ENCODE peak calls at places on chromosomes 11 and 22, in nine cellular contexts. W is IMR-90; Q is CD8-positive, alpha-beta T cell; J is cardiac muscle cell; N is esophagus squamous epithelium; M is mesendoderm; I is left ventricle myocardium inferior; X is PC-3; H is OCI-LY7. S is an unnamed sample.

GRCh38 chr11:69013009-69013951 is at the start of gene MRGPRF:
- DNase-seq in W (peak; percentile 91), Q (no peak), J (peak; percentile 74), N (no peak), M (peak; percentile 88), I (peak; percentile 92), X (peak; percentile 20), H (no peak), S (peak; percentile 87)

GRCh38 chr11:47186076-47186936 is at the start of gene PACSIN3:
- DNase-seq in W (peak; percentile 19), Q (no peak), J (peak; percentile 59), N (no peak), M (peak; percentile 73), I (peak; percentile 69), X (peak; percentile 63), H (no peak), S (peak; percentile 61)

GRCh38 chr11:62401781-62402180 is 17.1 kb upstream of the SCGB1A1 start:
- DNase-seq in W (no peak), Q (no peak), J (no peak), N (no peak), M (no peak), I (no peak), X (no peak), H (no peak), S (no peak)

GRCh38 chr11:8886332-8886731 is 24.7 kb upstream of the AKIP1 start:
- DNase-seq in W (peak; percentile 45), Q (no peak), J (peak; percentile 38), N (no peak), M (no peak), I (no peak), X (peak; percentile 48), H (no peak), S (no peak)

GRCh38 chr11:61007971-61008896 is 36.8 kb downstream of the CD6 start:
- DNase-seq in W (no peak), Q (peak; percentile 23), J (no peak), N (no peak), M (peak; percentile 88), I (no peak), X (no peak), H (no peak), S (no peak)

GRCh38 chr22:30251661-30252226 is 5.2 kb upstream of the LIF start:
- DNase-seq in W (peak; percentile 82), Q (no peak), J (peak; percentile 66), N (no peak), M (no peak), I (peak; percentile 45), X (peak; percentile 60), H (no peak), S (no peak)

GRCh38 chr11:97854357-97854756 is 1166.4 kb upstream of the CNTN5 start:
- DNase-seq in W (no peak), Q (no peak), J (no peak), N (no peak), M (peak; percentile 28), I (no peak), X (no peak), H (no peak), S (no peak)

GRCh38 chr22:30245985-30246901 is at the start of gene LIF:
- DNase-seq in W (peak; percentile 86), Q (peak; percentile 53), J (peak; percentile 69), N (no peak), M (peak; percentile 49), I (no peak), X (no peak), H (no peak), S (peak; percentile 52)

GRCh38 chr11:116533186-116533825 is 239.5 kb downstream of the BUD13 start:
- DNase-seq in W (no peak), Q (no peak), J (no peak), N (no peak), M (peak; percentile 23), I (no peak), X (no peak), H (no peak), S (no peak)

GRCh38 chr11:60748225-60748624 is 8.4 kb upstream of the MS4A15 start:
- DNase-seq in W (no peak), Q (no peak), J (no peak), N (no peak), M (no peak), I (no peak), X (no peak), H (no peak), S (no peak)

GRCh38 chr11:17563961-17564686 is 17.1 kb downstream of the OTOG start:
- DNase-seq in W (no peak), Q (no peak), J (no peak), N (no peak), M (no peak), I (no peak), X (no peak), H (no peak), S (no peak)

GRCh38 chr22:46463435-46464227 is 73.8 kb downstream of the CELSR1 start:
- DNase-seq in W (no peak), Q (no peak), J (no peak), N (no peak), M (no peak), I (no peak), X (no peak), H (peak; percentile 11), S (no peak)

GRCh38 chr22:48574776-48575566 is 1252.7 kb downstream of the BRD1 start:
- DNase-seq in W (no peak), Q (no peak), J (peak; percentile 9), N (no peak), M (peak; percentile 83), I (no peak), X (no peak), H (no peak), S (peak; percentile 12)

GRCh38 chr11:35615911-35616900 is 2.1 kb upstream of the FJX1 start:
- DNase-seq in W (peak; percentile 74), Q (no peak), J (peak; percentile 79), N (no peak), M (peak; percentile 37), I (no peak), X (peak; percentile 69), H (peak; percentile 58), S (no peak)

GRCh38 chr11:6440906-6441358 is at the start of gene HPX:
- DNase-seq in W (no peak), Q (no peak), J (peak; percentile 1), N (no peak), M (no peak), I (no peak), X (no peak), H (no peak), S (no peak)

GRCh38 chr11:62669420-62670161 is 1.9 kb upstream of the UQCC3 start:
- DNase-seq in W (no peak), Q (no peak), J (no peak), N (no peak), M (peak; percentile 52), I (no peak), X (peak; percentile 42), H (no peak), S (peak; percentile 57)

GRCh38 chr22:26777402-26777801 is 120.0 kb downstream of the MIAT start:
- DNase-seq in W (peak; percentile 5), Q (no peak), J (peak; percentile 25), N (no peak), M (peak; percentile 88), I (no peak), X (peak; percentile 5), H (no peak), S (no peak)
- H3K4me3 ChIP-seq in W (no peak overlapping the region), Q (no peak overlapping the region), J (no peak overlapping the region), N (no peak overlapping the region), M (no peak overlapping the region), I (no peak overlapping the region), X (no peak overlapping the region), H (no peak overlapping the region), S (no peak overlapping the region)

GRCh38 chr11:27700351-27701261 is at the start of gene BDNF:
- DNase-seq in W (peak; percentile 60), Q (no peak), J (peak; percentile 55), N (no peak), M (peak; percentile 59), I (no peak), X (peak; percentile 53), H (no peak), S (peak; percentile 9)
- H3K27ac ChIP-seq in W (peak within 1 kb of the TSS; percentile 99), Q (no peak within 1 kb of the TSS), J (no peak within 1 kb of the TSS), N (no peak within 1 kb of the TSS), M (no peak within 1 kb of the TSS), I (peak within 1 kb of the TSS; percentile 54), X (peak within 1 kb of the TSS; percentile 20), H (no peak within 1 kb of the TSS), S (no peak within 1 kb of the TSS)

DNA sequence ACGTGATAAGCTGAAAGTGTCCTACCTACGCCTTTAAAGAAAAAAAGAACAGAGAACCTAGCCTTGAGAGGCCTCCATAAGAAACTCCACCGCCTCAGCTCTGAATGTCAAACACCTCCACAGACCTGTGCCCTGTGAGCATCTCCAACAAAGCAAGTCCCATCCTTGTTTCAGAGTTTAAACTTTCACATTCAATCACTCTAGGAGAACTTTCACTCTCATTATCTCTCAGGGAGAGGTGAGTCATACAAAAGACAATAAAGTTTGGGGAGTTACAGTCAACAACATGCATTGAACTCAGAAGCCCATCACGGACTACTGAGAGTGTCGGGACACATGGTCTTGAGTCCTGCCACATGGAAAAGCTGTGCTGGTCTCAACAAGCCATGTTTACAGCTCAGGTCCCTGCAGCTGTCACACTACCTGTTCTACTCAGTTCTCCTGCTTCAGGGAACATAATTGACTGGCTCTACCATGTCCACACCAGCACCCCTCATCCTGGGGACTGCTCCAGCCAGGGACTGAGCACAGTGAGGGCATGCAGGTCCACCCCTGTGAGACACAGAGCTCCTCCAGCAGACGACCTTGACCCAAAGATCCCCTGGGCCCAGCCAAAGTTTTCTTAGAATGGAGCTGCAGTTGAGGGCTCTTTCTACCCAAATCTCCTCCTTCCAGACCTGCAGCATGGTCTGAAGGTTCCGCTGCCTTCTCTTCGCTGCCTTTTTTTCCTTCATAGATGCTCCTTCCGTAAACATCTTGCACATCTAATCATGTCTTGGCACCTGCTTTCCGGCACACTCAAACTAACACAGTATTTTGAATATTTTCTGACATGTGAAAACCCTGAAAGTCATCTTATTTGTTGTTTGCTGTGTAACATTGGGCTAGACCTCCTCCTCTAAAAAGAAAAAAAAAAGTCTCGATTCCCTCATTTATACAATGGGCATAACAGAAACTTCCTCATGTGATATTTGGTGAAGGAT is 114.9 kb downstream of the ETS1 start:
- DNase-seq in W (peak; percentile 79), Q (peak; percentile 63), J (peak; percentile 56), N (no peak), M (no peak), I (no peak), X (peak; percentile 77), H (peak; percentile 61), S (no peak)
- H3K4me3 ChIP-seq in W (no peak overlapping the region), Q (peak overlapping the region; percentile 33), J (no peak overlapping the region), N (peak overlapping the region; percentile 7), M (no peak overlapping the region), I (no peak overlapping the region), X (no peak overlapping the region), H (peak overlapping the region; percentile 51), S (no peak overlapping the region)

DNA sequence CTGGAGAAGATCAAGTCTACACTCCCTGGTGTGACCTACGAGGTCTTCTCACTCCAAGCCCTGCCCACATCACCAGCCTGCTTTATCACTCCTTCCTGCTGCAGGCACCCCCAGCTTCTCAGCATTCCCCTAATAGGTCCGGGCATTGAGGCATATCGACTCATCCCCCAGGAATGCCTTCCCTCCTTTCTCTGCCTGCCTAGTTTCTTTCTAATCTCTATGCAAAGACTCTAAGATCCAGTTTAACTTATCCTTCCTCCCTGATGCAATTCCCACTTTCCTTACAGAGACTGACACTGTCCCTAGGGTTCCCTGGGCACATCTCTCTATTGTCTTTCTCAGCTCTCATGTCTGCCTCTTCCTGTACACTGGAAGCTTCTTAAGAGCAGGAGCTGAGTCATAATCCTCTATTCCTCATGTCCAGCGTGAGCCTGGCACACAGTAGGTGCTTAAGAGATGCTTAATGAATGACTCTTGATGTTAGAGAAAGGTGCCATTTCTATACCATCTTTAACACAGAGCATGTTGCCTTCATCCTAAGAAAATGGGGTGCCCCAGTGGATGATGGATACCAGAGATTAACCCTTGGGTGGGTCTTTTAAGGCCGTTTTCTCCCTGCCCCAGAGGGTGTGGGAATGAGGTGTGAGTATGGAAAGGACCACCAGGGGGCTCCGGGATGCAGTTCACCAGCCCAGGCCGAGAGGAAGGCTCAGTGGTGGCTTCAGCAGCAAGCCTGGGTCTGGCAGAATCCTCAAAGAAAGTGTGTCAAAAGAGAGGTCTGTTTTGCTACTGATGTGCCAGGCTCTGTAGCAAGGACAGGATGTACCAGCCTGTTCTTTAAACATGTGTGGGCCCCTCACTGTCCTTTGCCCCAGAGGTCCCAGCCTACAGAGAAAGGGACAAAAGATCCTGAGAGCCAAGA is 34.7 kb downstream of the PARVA start:
- DNase-seq in W (peak; percentile 95), Q (no peak), J (peak; percentile 91), N (no peak), M (peak; percentile 99), I (peak; percentile 63), X (peak; percentile 79), H (peak; percentile 37), S (peak; percentile 69)
- H3K27ac ChIP-seq in W (peak overlapping the region; percentile 95), Q (no peak overlapping the region), J (no peak overlapping the region), N (peak overlapping the region; percentile 62), M (peak overlapping the region; percentile 82), I (peak overlapping the region; percentile 61), X (peak overlapping the region; percentile 6), H (no peak overlapping the region), S (peak overlapping the region; percentile 82)

S was measured in transverse colon.